ENCODE peak calls at places on chromosome 4, in four cellular contexts. One of them, this sample, is unnamed.

GRCh38 chr4:186543206-186543605 is 12.2 kb downstream of the MTNR1A start:
- DNase-seq in HepG2: no peak
- DNase-seq in K562: no peak
- DNase-seq in GM12878: no peak
- DNase-seq in this sample: no peak

GRCh38 chr4:87044511-87045369 is 109.9 kb downstream of the AFF1 start:
- DNase-seq in HepG2: no peak
- DNase-seq in K562: no peak
- DNase-seq in GM12878: no peak
- DNase-seq in this sample: no peak

GRCh38 chr4:4260185-4260751 is 12.2 kb upstream of the TMEM128 start:
- DNase-seq in HepG2: peak
- DNase-seq in K562: no peak
- DNase-seq in GM12878: no peak
- DNase-seq in this sample: peak

GRCh38 chr4:25884040-25884788 is 21.4 kb upstream of the SEL1L3 start:
- DNase-seq in HepG2: no peak
- DNase-seq in K562: no peak
- DNase-seq in GM12878: no peak
- DNase-seq in this sample: no peak

GRCh38 chr4:145618210-145618911 is 824 bp upstream of the MMAA start:
- DNase-seq in HepG2: no peak
- DNase-seq in K562: peak
- DNase-seq in GM12878: no peak
- DNase-seq in this sample: no peak

GRCh38 chr4:23455482-23455881 is 434.4 kb downstream of the PPARGC1A start:
- DNase-seq in HepG2: peak
- DNase-seq in K562: no peak
- DNase-seq in GM12878: no peak
- DNase-seq in this sample: peak

GRCh38 chr4:170109586-170110289 is 20.0 kb upstream of the AADAT start:
- DNase-seq in HepG2: no peak
- DNase-seq in K562: no peak
- DNase-seq in GM12878: no peak
- DNase-seq in this sample: no peak

GRCh38 chr4:33060873-33061542 is 2340.8 kb downstream of the PCDH7 start:
- DNase-seq in HepG2: peak
- DNase-seq in K562: no peak
- DNase-seq in GM12878: no peak
- DNase-seq in this sample: peak

GRCh38 chr4:27149541-27150212 is 289.0 kb downstream of the STIM2 start:
- DNase-seq in HepG2: no peak
- DNase-seq in K562: no peak
- DNase-seq in GM12878: no peak
- DNase-seq in this sample: no peak

GRCh38 chr4:168877779-168878491 is 132.1 kb downstream of the CBR4 start:
- DNase-seq in HepG2: no peak
- DNase-seq in K562: no peak
- DNase-seq in GM12878: no peak
- DNase-seq in this sample: no peak

GRCh38 chr4:17494833-17495232 is 17.1 kb downstream of the QDPR start:
- DNase-seq in HepG2: no peak
- DNase-seq in K562: no peak
- DNase-seq in GM12878: no peak
- DNase-seq in this sample: no peak

GRCh38 chr4:10336471-10336870 is 120.8 kb downstream of the ZNF518B start:
- DNase-seq in HepG2: no peak
- DNase-seq in K562: no peak
- DNase-seq in GM12878: no peak
- DNase-seq in this sample: no peak

GRCh38 chr4:23737571-23737970 is 152.3 kb downstream of the PPARGC1A start:
- DNase-seq in HepG2: no peak
- DNase-seq in K562: no peak
- DNase-seq in GM12878: no peak
- DNase-seq in this sample: no peak

GRCh38 chr4:15956179-15956850 is 6.7 kb downstream of the FGFBP2 start:
- DNase-seq in HepG2: peak
- DNase-seq in K562: peak
- DNase-seq in GM12878: peak
- DNase-seq in this sample: peak

GRCh38 chr4:153275380-153276276 is 68.9 kb upstream of the MND1 start:
- DNase-seq in HepG2: no peak
- DNase-seq in K562: no peak
- DNase-seq in GM12878: no peak
- DNase-seq in this sample: no peak

GRCh38 chr4:13917010-13917409 is 289.5 kb upstream of the BOD1L1 start:
- DNase-seq in HepG2: no peak
- DNase-seq in K562: no peak
- DNase-seq in GM12878: no peak
- DNase-seq in this sample: no peak

GRCh38 chr4:153963216-153963615 is 174.3 kb upstream of the SFRP2 start:
- DNase-seq in HepG2: no peak
- DNase-seq in K562: no peak
- DNase-seq in GM12878: no peak
- DNase-seq in this sample: no peak

GRCh38 chr4:138439143-138439581 is 197.0 kb upstream of the SLC7A11 start:
- DNase-seq in HepG2: no peak
- DNase-seq in K562: no peak
- DNase-seq in GM12878: no peak
- DNase-seq in this sample: no peak

GRCh38 chr4:147287588-147287890 is 193.4 kb upstream of the EDNRA start:
- DNase-seq in HepG2: no peak
- DNase-seq in K562: no peak
- DNase-seq in GM12878: no peak
- DNase-seq in this sample: no peak

GRCh38 chr4:147286846-147287587 is 193.9 kb upstream of the EDNRA start:
- DNase-seq in HepG2: no peak
- DNase-seq in K562: no peak
- DNase-seq in GM12878: no peak
- DNase-seq in this sample: no peak

GRCh38 chr4:147285751-147286150 is 195.1 kb upstream of the EDNRA start:
- DNase-seq in HepG2: no peak
- DNase-seq in K562: no peak
- DNase-seq in GM12878: no peak
- DNase-seq in this sample: no peak

GRCh38 chr4:147284935-147285334 is 196.0 kb upstream of the EDNRA start:
- DNase-seq in HepG2: no peak
- DNase-seq in K562: no peak
- DNase-seq in GM12878: no peak
- DNase-seq in this sample: no peak

DNA sequence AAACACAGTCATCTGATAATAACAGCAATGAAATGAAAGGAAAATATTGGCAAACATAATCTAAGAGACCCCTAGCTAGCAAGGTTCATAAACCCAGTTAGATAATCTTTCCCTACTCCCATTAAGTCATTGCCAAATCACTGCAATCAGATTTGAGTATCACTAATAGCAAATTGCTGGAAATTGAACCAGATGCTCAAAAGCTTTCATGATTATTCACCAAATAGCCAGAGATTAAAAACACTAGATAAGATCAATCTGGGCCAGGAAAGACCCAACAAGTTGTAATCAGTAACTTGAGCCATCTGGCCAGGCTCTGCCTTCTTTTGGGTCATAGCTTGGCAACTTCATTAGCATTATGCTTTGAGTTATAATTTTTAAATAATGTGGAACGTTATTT is 196.7 kb upstream of the EDNRA start:
- DNase-seq in HepG2: no peak
- DNase-seq in K562: no peak
- DNase-seq in GM12878: no peak
- DNase-seq in this sample: no peak
- TF ChIP-seq BHLHE40 in HepG2: no peak
- TF ChIP-seq BHLHE40 in K562: no peak
- TF ChIP-seq BHLHE40 in GM12878: no peak
- TF ChIP-seq BHLHE40 in this sample: no peak

GRCh38 chr4:122633211-122633610 is 12.3 kb upstream of the IL21 start:
- DNase-seq in HepG2: no peak
- DNase-seq in K562: no peak
- DNase-seq in GM12878: no peak
- DNase-seq in this sample: no peak

GRCh38 chr4:122632396-122633143 is 11.7 kb upstream of the IL21 start:
- DNase-seq in HepG2: no peak
- DNase-seq in K562: no peak
- DNase-seq in GM12878: peak
- DNase-seq in this sample: no peak

GRCh38 chr4:122639181-122639580 is 18.3 kb upstream of the IL21 start:
- DNase-seq in HepG2: no peak
- DNase-seq in K562: no peak
- DNase-seq in GM12878: no peak
- DNase-seq in this sample: no peak

GRCh38 chr4:122636697-122637096 is 15.8 kb upstream of the IL21 start:
- DNase-seq in HepG2: no peak
- DNase-seq in K562: no peak
- DNase-seq in GM12878: no peak
- DNase-seq in this sample: no peak

GRCh38 chr4:122635205-122635604 is 14.3 kb upstream of the IL21 start:
- DNase-seq in HepG2: no peak
- DNase-seq in K562: no peak
- DNase-seq in GM12878: peak
- DNase-seq in this sample: no peak
- TF ChIP-seq SP1 in HepG2: no peak
- TF ChIP-seq SP1 in K562: no peak
- TF ChIP-seq SP1 in GM12878: no peak
- TF ChIP-seq SP1 in this sample: no peak

DNA sequence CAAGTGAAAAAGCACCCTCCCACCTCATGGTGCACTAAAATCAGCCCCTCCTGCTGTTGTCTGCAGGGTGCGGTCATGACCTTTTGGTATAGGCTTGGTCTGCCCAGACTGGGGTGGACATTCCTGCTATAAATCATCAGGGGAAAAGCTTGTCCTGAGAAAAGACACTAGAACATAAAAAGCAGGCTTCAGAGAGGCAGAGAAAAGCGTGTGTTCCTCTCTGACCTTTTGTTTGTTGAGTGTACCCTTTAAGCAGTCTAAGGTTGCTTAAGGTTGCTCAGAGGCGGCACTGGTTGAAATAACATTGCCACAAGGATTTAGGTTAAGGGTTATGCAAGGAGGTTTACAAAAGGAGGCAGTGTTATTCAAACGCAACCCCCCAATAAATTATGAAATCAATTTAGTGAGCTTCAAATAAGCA is 43.5 kb downstream of the CCDC158 start:
- DNase-seq in HepG2: peak
- DNase-seq in K562: no peak
- DNase-seq in GM12878: no peak
- DNase-seq in this sample: no peak
- TF ChIP-seq TARDBP in HepG2: no peak
- TF ChIP-seq TARDBP in K562: no peak
- TF ChIP-seq TARDBP in GM12878: no peak
- TF ChIP-seq TARDBP in this sample: no peak

GRCh38 chr4:2076908-2077534 is 17.9 kb downstream of the NAT8L start:
- DNase-seq in HepG2: peak
- DNase-seq in K562: no peak
- DNase-seq in GM12878: no peak
- DNase-seq in this sample: no peak

GRCh38 chr4:2079006-2079405 is 19.9 kb downstream of the NAT8L start:
- DNase-seq in HepG2: no peak
- DNase-seq in K562: no peak
- DNase-seq in GM12878: no peak
- DNase-seq in this sample: no peak

GRCh38 chr4:2078584-2078983 is 19.5 kb downstream of the NAT8L start:
- DNase-seq in HepG2: no peak
- DNase-seq in K562: no peak
- DNase-seq in GM12878: no peak
- DNase-seq in this sample: no peak

GRCh38 chr4:2075987-2076907 is 17.1 kb downstream of the NAT8L start:
- DNase-seq in HepG2: peak
- DNase-seq in K562: no peak
- DNase-seq in GM12878: no peak
- DNase-seq in this sample: no peak

DNA sequence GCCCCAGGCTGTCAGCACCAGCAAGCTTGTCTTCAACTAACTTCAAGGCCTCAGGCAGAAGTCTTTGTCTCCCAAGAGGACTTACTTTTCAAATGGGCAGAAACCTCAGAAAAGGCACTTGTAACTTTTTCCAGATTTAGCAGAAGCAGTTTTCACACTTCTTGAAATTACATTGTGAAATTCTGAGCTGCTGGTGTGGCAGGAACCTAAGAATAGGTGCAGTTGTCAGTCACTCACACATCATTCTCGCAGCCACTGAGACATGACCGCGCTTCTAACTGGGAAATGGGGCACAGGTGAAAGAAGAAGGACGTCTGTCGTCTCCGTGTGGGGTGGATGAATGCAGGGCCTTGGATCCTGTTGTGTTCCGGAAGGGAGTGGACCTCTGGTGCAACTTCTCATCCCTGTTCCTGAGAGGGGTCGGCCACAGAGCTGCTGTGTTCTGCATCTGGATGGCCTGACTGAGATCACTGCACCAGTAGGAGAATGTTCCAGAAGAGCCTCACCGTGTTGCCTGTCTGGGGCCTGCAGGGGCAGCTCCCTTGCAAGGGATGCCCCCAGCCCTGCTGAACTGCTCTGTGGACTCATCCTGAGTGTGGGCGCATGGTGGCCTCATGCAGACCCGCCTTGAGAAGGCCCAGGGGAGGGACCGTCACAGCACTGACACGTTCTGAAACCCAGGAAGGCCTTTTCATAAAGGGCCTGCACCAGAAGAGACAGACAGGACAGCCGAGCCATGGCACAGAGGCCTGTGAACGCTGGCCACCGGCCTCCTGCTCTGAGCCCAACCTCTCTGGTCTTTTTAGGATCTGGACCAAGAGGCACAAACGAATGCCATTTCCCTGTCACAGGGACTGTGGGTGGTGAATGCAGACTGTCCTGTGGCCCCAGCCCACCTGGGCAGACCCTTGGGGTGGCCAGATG is 18.7 kb downstream of the NAT8L start:
- DNase-seq in HepG2: no peak
- DNase-seq in K562: no peak
- DNase-seq in GM12878: no peak
- DNase-seq in this sample: no peak
- TF ChIP-seq BHLHE40 in HepG2: no peak
- TF ChIP-seq BHLHE40 in K562: no peak
- TF ChIP-seq BHLHE40 in GM12878: no peak
- TF ChIP-seq BHLHE40 in this sample: no peak

GRCh38 chr4:55157559-55158277 is 32.3 kb upstream of the KDR start:
- DNase-seq in HepG2: no peak
- DNase-seq in K562: no peak
- DNase-seq in GM12878: no peak
- DNase-seq in this sample: no peak
- TF ChIP-seq SP1 in HepG2: no peak
- TF ChIP-seq SP1 in K562: no peak
- TF ChIP-seq SP1 in GM12878: no peak
- TF ChIP-seq SP1 in this sample: no peak

GRCh38 chr4:163256680-163257343 is 75.6 kb downstream of the NPY1R start:
- DNase-seq in HepG2: peak
- DNase-seq in K562: no peak
- DNase-seq in GM12878: no peak
- DNase-seq in this sample: no peak

GRCh38 chr4:163249042-163249441 is 82.4 kb upstream of the NAF1 start:
- DNase-seq in HepG2: no peak
- DNase-seq in K562: no peak
- DNase-seq in GM12878: no peak
- DNase-seq in this sample: no peak

DNA sequence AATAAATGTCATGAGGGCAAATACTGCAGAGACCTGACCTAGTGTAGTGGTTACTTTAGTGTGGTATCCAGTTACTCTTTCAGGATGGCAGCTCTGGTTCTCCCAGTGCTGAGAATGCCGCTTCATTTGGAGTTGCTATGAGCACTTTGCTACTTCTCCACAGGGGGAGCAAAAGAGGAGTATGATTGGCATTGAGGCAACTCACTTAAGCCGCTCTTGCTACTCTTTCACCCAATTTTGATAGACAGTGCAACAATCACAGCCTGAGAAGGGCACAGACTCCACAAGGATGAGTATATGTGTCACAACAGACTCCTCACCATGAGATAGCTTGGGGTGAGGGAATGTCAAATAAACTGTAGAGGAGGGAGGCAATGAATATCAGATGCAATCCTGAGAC is 81.2 kb downstream of the NPY1R start:
- DNase-seq in HepG2: peak
- DNase-seq in K562: no peak
- DNase-seq in GM12878: no peak
- DNase-seq in this sample: peak
- TF ChIP-seq TARDBP in HepG2: no peak
- TF ChIP-seq TARDBP in K562: no peak
- TF ChIP-seq TARDBP in GM12878: no peak
- TF ChIP-seq TARDBP in this sample: no peak

This sample was measured in HEK293T.